ENCODE peak calls at places on chromosomes 2 and 18, in seven cellular contexts. B is BE2C; N is A549; P is uterus; R is astrocyte of the spinal cord; T is effector memory CD4-positive, alpha-beta T cell; C is epithelial cell of esophagus. O is an unnamed sample.

GRCh38 chr2:181776336-181776735 is 96.0 kb upstream of the NEUROD1 start:
- DNase-seq in P (no peak), N (no peak), R (no peak), B (no peak), T (no peak), C (no peak), O (no peak)

GRCh38 chr2:194698012-194698411 is 959.0 kb upstream of the SLC39A10 start:
- DNase-seq in B (no peak), N (no peak), R (no peak), T (no peak), C (no peak), P (no peak), O (no peak)

GRCh38 chr18:55485666-55486065 is 102.3 kb downstream of the TCF4 start:
- DNase-seq in B (no peak), R (peak), T (no peak), N (no peak), P (no peak), C (peak), O (peak)

GRCh38 chr2:238339814-238340213 is 19.5 kb downstream of the TRAF3IP1 start:
- DNase-seq in C (peak), N (peak), T (no peak), P (no peak), R (no peak), B (no peak), O (no peak)

GRCh38 chr2:106919012-106919411 is 33.0 kb upstream of the ST6GAL2 start:
- DNase-seq in N (no peak), C (no peak), R (no peak), B (no peak), P (no peak), T (no peak), O (no peak)

GRCh38 chr18:58806826-58807714 is 57.6 kb upstream of the ZNF532 start:
- DNase-seq in C (no peak), R (no peak), B (no peak), N (no peak), P (no peak), T (no peak), O (no peak)

GRCh38 chr2:237474511-237474911 is 12.5 kb upstream of the MLPH start:
- DNase-seq in R (peak), N (no peak), P (peak), T (no peak), B (no peak), C (no peak), O (peak)

GRCh38 chr2:206211657-206212255 is 52.1 kb downstream of the EEF1B2 start:
- DNase-seq in P (no peak), C (peak), N (no peak), R (peak), T (no peak), B (no peak), O (peak)

GRCh38 chr18:51479736-51480135 is 282.3 kb upstream of the MEX3C start:
- DNase-seq in N (no peak), P (no peak), T (no peak), C (no peak), B (no peak), R (no peak), O (no peak)

GRCh38 chr2:128324008-128324896 is 5.6 kb upstream of the HS6ST1 start:
- DNase-seq in T (no peak), N (no peak), B (no peak), R (no peak), P (no peak), C (no peak), O (no peak)

GRCh38 chr2:128321784-128322650 is 3.3 kb upstream of the HS6ST1 start:
- DNase-seq in N (peak), T (peak), B (peak), R (peak), P (peak), C (peak), O (no peak)

GRCh38 chr2:128321421-128321775 is 2.7 kb upstream of the HS6ST1 start:
- DNase-seq in R (no peak), B (no peak), T (no peak), C (no peak), P (no peak), N (no peak), O (no peak)

GRCh38 chr2:128323501-128323931 is 4.8 kb upstream of the HS6ST1 start:
- DNase-seq in R (no peak), T (no peak), P (no peak), B (no peak), N (no peak), C (no peak), O (no peak)

GRCh38 chr2:128322651-128323491 is 4.2 kb upstream of the HS6ST1 start:
- DNase-seq in N (no peak), R (no peak), C (no peak), B (no peak), T (no peak), P (no peak), O (no peak)
- H3K4me3 ChIP-seq in N (peak), R (peak), C (peak), B (peak), T (peak), P (peak), O (peak)

GRCh38 chr2:226118471-226119429 is 680.9 kb downstream of the IRS1 start:
- DNase-seq in B (no peak), T (no peak), C (peak), R (peak), N (peak), P (peak), O (peak)
- H3K4me3 ChIP-seq in B (no peak), T (no peak), C (peak), R (no peak), N (peak), P (peak), O (peak)

GRCh38 chr18:13446581-13447470 is 228.3 kb downstream of the LDLRAD4 start:
- DNase-seq in T (no peak), N (peak), B (no peak), C (no peak), R (peak), P (no peak), O (no peak)
- H3K4me3 ChIP-seq in T (no peak), N (no peak), B (no peak), C (no peak), R (no peak), P (no peak), O (no peak)

DNA sequence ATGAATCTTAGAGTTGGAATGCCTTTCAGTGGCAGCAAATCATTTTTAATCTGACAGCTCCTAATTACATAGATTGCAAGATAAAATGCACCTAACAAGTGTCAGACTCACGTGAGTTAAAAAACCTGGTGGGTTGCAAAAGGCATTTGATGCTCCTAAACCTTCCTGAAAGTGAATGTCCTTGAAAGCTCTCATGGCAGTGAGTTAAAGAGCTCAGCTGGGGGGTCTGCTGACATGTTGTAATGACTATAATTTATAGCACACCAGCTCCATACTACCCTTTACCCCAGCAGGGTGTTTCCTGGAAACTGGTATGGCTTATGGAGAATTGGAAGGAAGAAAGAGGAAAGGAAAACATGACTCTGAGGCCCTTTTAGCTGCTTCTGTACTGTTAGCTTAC is 91.9 kb upstream of the CAVIN2 start:
- DNase-seq in R (no peak), P (no peak), T (no peak), B (no peak), C (no peak), N (no peak), O (no peak)
- H3K4me3 ChIP-seq in R (no peak), P (no peak), T (no peak), B (no peak), C (no peak), N (no peak), O (no peak)

DNA sequence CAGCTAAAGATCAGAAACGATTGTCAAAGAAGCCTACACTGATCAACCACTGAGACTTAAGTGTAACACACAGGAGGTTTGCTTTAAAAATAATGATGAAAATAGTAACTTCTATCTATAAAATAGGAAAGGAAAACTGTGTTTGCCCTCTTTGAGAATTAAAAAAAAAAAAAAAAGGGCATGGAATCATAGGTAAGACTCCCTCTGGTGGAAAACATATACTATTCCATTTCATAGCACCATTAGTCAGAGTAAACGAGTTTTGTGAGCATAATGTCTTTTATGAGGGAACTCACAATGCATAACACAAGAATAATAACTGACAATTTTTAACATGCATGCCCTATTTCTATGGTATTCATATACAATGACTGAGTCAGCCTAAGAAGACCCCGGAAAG is 36.3 kb downstream of the SLC35F5 start:
- DNase-seq in B (no peak), P (no peak), N (peak), R (no peak), T (no peak), C (peak), O (no peak)
- H3K4me3 ChIP-seq in B (no peak), P (no peak), N (no peak), R (no peak), T (no peak), C (no peak), O (no peak)

GRCh38 chr2:66438498-66439290 is 3.8 kb downstream of the MEIS1 start:
- DNase-seq in N (no peak), P (no peak), B (no peak), T (no peak), C (no peak), R (peak), O (no peak)
- H3K4me3 ChIP-seq in N (no peak), P (peak), B (peak), T (no peak), C (peak), R (peak), O (peak)

GRCh38 chr18:22060361-22060760 is 109.0 kb upstream of the GATA6 start:
- DNase-seq in P (no peak), R (no peak), B (no peak), N (no peak), T (no peak), C (no peak), O (no peak)
- H3K4me3 ChIP-seq in P (no peak), R (no peak), B (no peak), N (no peak), T (no peak), C (no peak), O (no peak)

GRCh38 chr2:191844706-191845105 is 2.2 kb downstream of the CAVIN2 start:
- DNase-seq in P (no peak), B (no peak), N (no peak), C (peak), T (no peak), R (no peak), O (no peak)
- H3K4me3 ChIP-seq in P (peak), B (no peak), N (peak), C (peak), T (no peak), R (peak), O (peak)

GRCh38 chr2:189661957-189662321 is 680 bp downstream of the ASNSD1 start:
- DNase-seq in R (no peak), N (no peak), T (no peak), P (no peak), B (no peak), C (no peak), O (no peak)

GRCh38 chr2:189661148-189661956 is at the start of gene ASNSD1:
- DNase-seq in R (peak), P (peak), T (peak), B (peak), C (peak), N (peak), O (peak)

GRCh38 chr2:189659734-189660133 is 1.5 kb upstream of the ASNSD1 start:
- DNase-seq in P (no peak), B (no peak), N (no peak), T (no peak), C (no peak), R (no peak), O (no peak)

GRCh38 chr2:189660803-189661147 is 484 bp upstream of the ASNSD1 start:
- DNase-seq in P (no peak), C (no peak), N (no peak), R (no peak), B (no peak), T (no peak), O (no peak)

DNA sequence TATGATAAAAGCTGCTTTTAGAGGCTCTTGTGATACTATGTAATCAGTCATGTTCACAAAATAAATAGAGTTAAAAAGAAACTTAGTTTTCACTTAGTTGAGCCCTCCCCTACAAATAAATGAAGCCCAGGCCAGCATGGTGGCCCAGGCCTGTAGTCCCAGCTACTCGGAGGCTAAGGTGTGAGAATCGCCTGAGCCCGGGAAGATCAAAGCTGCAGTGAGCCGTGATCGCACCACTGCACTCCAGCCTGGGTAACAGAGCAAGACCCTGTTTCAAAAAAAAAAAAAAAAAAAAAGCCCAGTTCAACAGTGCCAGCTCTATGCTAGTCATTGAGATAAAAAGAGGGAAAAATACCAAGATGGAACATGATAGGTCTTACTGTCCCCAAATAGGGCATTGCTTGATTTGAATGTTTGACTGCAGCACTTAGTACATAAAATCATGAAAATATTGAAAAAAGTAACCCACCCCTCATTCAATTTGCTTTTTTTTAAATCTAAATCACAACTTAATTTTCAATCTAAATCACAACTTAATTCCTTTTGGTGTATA is 1.5 kb downstream of the ASNSD1 start:
- DNase-seq in R (no peak), P (no peak), B (no peak), T (no peak), C (no peak), N (no peak), O (no peak)
- H3K4me3 ChIP-seq in R (peak), P (peak), B (peak), T (peak), C (peak), N (peak), O (peak)

GRCh38 chr2:169200756-169201155 is 131.4 kb downstream of the DHRS9 start:
- DNase-seq in B (no peak), T (no peak), N (no peak), C (peak), P (no peak), R (no peak), O (no peak)
- H3K4me3 ChIP-seq in B (no peak), T (no peak), N (no peak), C (no peak), P (no peak), R (no peak), O (no peak)

O was measured in skeletal muscle cell.